ENCODE peak calls at places on chromosomes 2 and 18, in five cellular contexts. D is spleen, W is endothelial cell, P is HFF-Myc, L is NB4. Z is an unnamed sample.

GRCh38 chr18:58221060-58221725 is 177.2 kb downstream of the NEDD4L start:
- DNase-seq in D (no peak), W (no peak), P (no peak), L (no peak), Z (no peak)

GRCh38 chr18:76494181-76494540 is 881 bp downstream of the ZNF516 start:
- DNase-seq in D (peak), W (peak), P (no peak), L (peak), Z (peak)

GRCh38 chr2:20108655-20109396 is 57.4 kb upstream of the LAPTM4A start:
- DNase-seq in D (no peak), W (no peak), P (no peak), L (peak), Z (no peak)

GRCh38 chr2:232981767-232982360 is 31.2 kb downstream of the NGEF start:
- DNase-seq in D (peak), W (no peak), P (no peak), L (no peak), Z (no peak)

GRCh38 chr2:151410485-151410833 is 757 bp downstream of the RIF1 start:
- DNase-seq in D (no peak), W (peak), P (no peak), L (peak), Z (peak)

GRCh38 chr2:158726906-158727592 is 68.1 kb upstream of the DAPL1 start:
- DNase-seq in D (no peak), W (no peak), P (no peak), L (no peak), Z (no peak)

GRCh38 chr2:172865422-172865821 is 129.8 kb downstream of the RAPGEF4 start:
- DNase-seq in D (no peak), W (no peak), P (no peak), L (peak), Z (no peak)

GRCh38 chr2:206683546-206683945 is 34.6 kb downstream of the DYTN start:
- DNase-seq in D (no peak), W (no peak), P (no peak), L (no peak), Z (no peak)

GRCh38 chr2:33522571-33522970 is 46.1 kb downstream of the RASGRP3 start:
- DNase-seq in D (no peak), W (no peak), P (no peak), L (no peak), Z (no peak)

GRCh38 chr18:60044290-60045006 is 144.7 kb downstream of the PMAIP1 start:
- DNase-seq in D (no peak), W (no peak), P (peak), L (no peak), Z (no peak)

GRCh38 chr18:45828917-45829811 is 3.7 kb downstream of the SIGLEC15 start:
- DNase-seq in D (peak), W (no peak), P (no peak), L (peak), Z (no peak)

GRCh38 chr18:54790109-54790508 is 38.2 kb upstream of the RAB27B start:
- DNase-seq in D (no peak), W (no peak), P (no peak), L (no peak), Z (no peak)

GRCh38 chr18:44238911-44239310 is 441.8 kb upstream of the SETBP1 start:
- DNase-seq in D (no peak), W (no peak), P (no peak), L (no peak), Z (no peak)

GRCh38 chr2:227890495-227891079 is 19.2 kb downstream of the DAW1 start:
- DNase-seq in D (no peak), W (no peak), P (peak), L (peak), Z (peak)

GRCh38 chr2:10079192-10079930 is 850 bp downstream of the CYS1 start:
- DNase-seq in D (no peak), W (peak), P (no peak), L (peak), Z (peak)

GRCh38 chr2:100852999-100853908 is 33.3 kb downstream of the NPAS2 start:
- DNase-seq in D (no peak), W (no peak), P (no peak), L (peak), Z (no peak)

GRCh38 chr2:120669971-120670370 is 65.7 kb upstream of the GLI2 start:
- DNase-seq in D (no peak), W (no peak), P (no peak), L (no peak), Z (no peak)

GRCh38 chr2:218249686-218250085 is 11.1 kb upstream of the GPBAR1 start:
- DNase-seq in D (no peak), W (no peak), P (no peak), L (no peak), Z (no peak)

GRCh38 chr2:42052702-42053481 is 5.1 kb downstream of the PKDCC start:
- DNase-seq in D (peak), W (no peak), P (no peak), L (peak), Z (no peak)

GRCh38 chr2:2861666-2862240 is 515.9 kb downstream of the EIPR1 start:
- DNase-seq in D (peak), W (no peak), P (no peak), L (no peak), Z (no peak)

GRCh38 chr2:52776571-52776970 is 991.0 kb upstream of the CHAC2 start:
- DNase-seq in D (no peak), W (no peak), P (no peak), L (no peak), Z (no peak)

GRCh38 chr2:154875999-154876398 is 177.5 kb downstream of the KCNJ3 start:
- DNase-seq in D (no peak), W (no peak), P (no peak), L (no peak), Z (no peak)

GRCh38 chr2:136935119-136935518 is 169.8 kb downstream of the THSD7B start:
- DNase-seq in D (no peak), W (no peak), P (no peak), L (no peak), Z (no peak)
- TF ChIP-seq CTCF in D (no peak), W (peak), P (no peak), L (no peak), Z (no peak)

GRCh38 chr2:70087703-70088507 is 628 bp downstream of the PCBP1 start:
- DNase-seq in D (peak), W (peak), P (no peak), L (peak), Z (peak)
- TF ChIP-seq CTCF in D (no peak), W (no peak), P (no peak), L (no peak), Z (no peak)

DNA sequence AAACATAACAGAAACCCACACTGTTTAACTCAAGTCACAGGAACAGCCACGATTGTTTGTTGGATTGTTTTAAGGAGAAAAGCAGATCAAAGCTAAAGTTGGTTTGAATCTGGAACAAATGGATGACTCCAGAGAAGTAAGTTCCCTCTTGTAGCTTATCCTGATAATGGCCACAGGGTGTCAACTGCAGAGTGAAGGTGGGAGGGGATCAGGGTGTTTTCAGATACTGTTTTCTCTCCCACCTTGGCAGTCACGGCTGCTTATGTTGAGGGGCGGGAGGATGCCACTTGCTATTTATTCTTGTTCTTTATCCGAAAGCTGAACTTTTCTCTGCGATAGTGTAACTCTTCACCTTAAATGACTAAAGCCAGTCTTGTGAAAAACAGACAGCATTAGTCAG is 36.5 kb upstream of the INPP4A start:
- DNase-seq in D (no peak), W (no peak), P (no peak), L (no peak), Z (no peak)
- TF ChIP-seq CTCF in D (no peak), W (no peak), P (no peak), L (no peak), Z (no peak)

GRCh38 chr18:62345909-62346308 is 20.8 kb downstream of the TNFRSF11A start:
- DNase-seq in D (no peak), W (no peak), P (no peak), L (no peak), Z (no peak)
- TF ChIP-seq CTCF in D (no peak), W (no peak), P (no peak), L (no peak), Z (no peak)

GRCh38 chr2:187842978-187843847 is 289.0 kb upstream of the TFPI start:
- DNase-seq in D (no peak), W (peak), P (peak), L (peak), Z (peak)
- TF ChIP-seq CTCF in D (peak), W (peak), P (peak), L (peak), Z (peak)

GRCh38 chr2:215451012-215451756 is 15.3 kb upstream of the FN1 start:
- DNase-seq in D (no peak), W (no peak), P (no peak), L (no peak), Z (no peak)

GRCh38 chr2:215450188-215451011 is 14.5 kb upstream of the FN1 start:
- DNase-seq in D (no peak), W (no peak), P (no peak), L (no peak), Z (no peak)

GRCh38 chr2:215452725-215453124 is 16.9 kb upstream of the FN1 start:
- DNase-seq in D (no peak), W (no peak), P (no peak), L (no peak), Z (no peak)

DNA sequence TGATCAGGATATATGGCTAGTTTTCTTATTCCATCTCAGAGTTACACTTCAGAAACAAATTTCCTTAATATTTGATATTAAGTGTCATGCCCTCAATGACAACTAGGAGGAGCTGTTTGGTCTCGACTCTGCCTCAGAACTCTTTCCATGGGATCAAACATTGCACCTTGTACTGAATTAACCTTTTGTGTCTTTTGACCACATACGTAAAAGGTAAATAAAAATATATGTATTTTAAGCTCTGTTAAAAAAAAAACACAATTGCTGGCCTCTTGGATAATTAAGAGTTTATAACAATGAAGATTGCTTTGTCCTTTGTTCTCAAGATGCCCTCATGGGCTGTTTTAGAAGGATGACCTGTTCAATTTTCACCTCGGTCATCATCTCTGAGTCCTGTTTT is 18.7 kb upstream of the FN1 start:
- DNase-seq in D (no peak), W (no peak), P (no peak), L (peak), Z (no peak)
- TF ChIP-seq CTCF in D (peak), W (peak), P (peak), L (peak), Z (peak)

GRCh38 chr2:185952098-185952497 is 213.5 kb downstream of the FSIP2 start:
- DNase-seq in D (no peak), W (no peak), P (no peak), L (no peak), Z (no peak)

DNA sequence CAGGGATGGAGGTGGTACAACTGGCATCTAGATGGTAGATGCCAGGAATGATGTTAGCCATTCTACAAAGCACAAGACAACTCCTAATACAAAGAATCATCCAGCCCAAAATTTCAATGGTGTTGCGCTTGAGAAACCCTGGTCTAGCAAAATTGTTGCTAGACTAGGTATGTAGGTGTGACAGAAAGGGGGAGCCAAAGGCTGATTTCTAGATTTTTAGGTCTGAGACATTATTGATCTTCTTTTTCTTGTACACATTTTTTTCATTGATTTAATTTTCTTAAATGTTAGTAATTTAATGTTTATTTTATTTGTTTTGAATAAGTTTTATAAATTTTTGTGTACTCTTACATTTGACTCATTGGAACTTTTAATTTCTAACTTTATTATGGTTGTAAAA is 216.4 kb downstream of the FSIP2 start:
- DNase-seq in D (no peak), W (no peak), P (no peak), L (no peak), Z (no peak)
- TF ChIP-seq CTCF in D (no peak), W (no peak), P (no peak), L (no peak), Z (no peak)

GRCh38 chr2:200670313-200670712 is 84.5 kb downstream of the AOX1 start:
- DNase-seq in D (no peak), W (no peak), P (no peak), L (no peak), Z (no peak)
- TF ChIP-seq CTCF in D (no peak), W (no peak), P (no peak), L (no peak), Z (no peak)

Z was measured in nephron progenitor cell.